ENCODE peak calls at places on chromosomes 13 and 19, in five cellular contexts. R is dorsolateral prefrontal cortex, I is astrocyte of the spinal cord, L is BJ, G is HS-5. W is an unnamed sample.

GRCh38 chr13:93230466-93230865 is 3.9 kb downstream of the GPC6 start:
- DNase-seq in I (peak), R (no peak), L (no peak), G (peak), W (no peak)

GRCh38 chr19:32405431-32406160 is at the start of gene DPY19L3:
- DNase-seq in I (peak), G (peak), L (peak), R (peak), W (peak)

GRCh38 chr19:46487802-46488445 is 7.7 kb downstream of the PNMA8B start:
- DNase-seq in I (peak), L (no peak), G (no peak), R (peak), W (peak)

GRCh38 chr19:38025908-38026307 is 118.9 kb downstream of the SIPA1L3 start:
- DNase-seq in L (no peak), G (no peak), R (no peak), I (no peak), W (no peak)

GRCh38 chr19:44602071-44602470 is 11.3 kb upstream of the IGSF23 start:
- DNase-seq in G (no peak), R (no peak), L (no peak), I (no peak), W (no peak)

GRCh38 chr19:17641846-17642245 is 46.3 kb downstream of the UNC13A start:
- DNase-seq in G (no peak), R (no peak), L (no peak), I (no peak), W (no peak)

GRCh38 chr13:31204592-31204991 is 4.8 kb downstream of the B3GLCT start:
- DNase-seq in R (no peak), G (no peak), L (peak), I (peak), W (no peak)

GRCh38 chr13:66995366-66995663 is 234.8 kb downstream of the PCDH9 start:
- DNase-seq in I (no peak), G (no peak), R (no peak), L (no peak), W (no peak)

GRCh38 chr19:19110410-19111137 is 27.7 kb downstream of the TMEM161A start:
- DNase-seq in R (peak), L (no peak), G (no peak), I (no peak), W (no peak)

GRCh38 chr19:35030257-35031071 is at the start of gene SCN1B:
- DNase-seq in G (no peak), R (peak), I (peak), L (no peak), W (peak)

GRCh38 chr13:50170447-50171037 is 155.3 kb downstream of the KCNRG start:
- DNase-seq in R (no peak), L (no peak), I (peak), G (no peak), W (no peak)

GRCh38 chr19:33998739-33999345 is 173.5 kb upstream of the LSM14A start:
- DNase-seq in G (no peak), I (peak), R (no peak), L (no peak), W (no peak)

GRCh38 chr13:97215325-97215724 is 6.8 kb upstream of the MBNL2 start:
- DNase-seq in R (no peak), G (no peak), L (no peak), I (no peak), W (no peak)

GRCh38 chr13:50715402-50716146 is 127.9 kb downstream of the DLEU7 start:
- DNase-seq in G (no peak), I (no peak), R (peak), L (no peak), W (peak)

GRCh38 chr13:93004919-93005318 is 221.7 kb upstream of the GPC6 start:
- DNase-seq in L (no peak), I (no peak), G (no peak), R (no peak), W (no peak)

GRCh38 chr13:42007844-42008243 is 40.6 kb upstream of the DGKH start:
- DNase-seq in L (no peak), I (peak), R (no peak), G (no peak), W (no peak)

GRCh38 chr13:45863716-45864590 is 12.4 kb upstream of the SIAH3 start:
- DNase-seq in L (no peak), G (no peak), I (no peak), R (no peak), W (peak)

GRCh38 chr13:106384516-106384915 is 150.9 kb downstream of the EFNB2 start:
- DNase-seq in R (no peak), I (no peak), G (no peak), L (no peak), W (no peak)

W was measured in nucleus accumbens.